ENCODE peak calls at places on chromosomes 6 and 20, in four cellular contexts. H is choroid plexus epithelial cell, S is fibroblast of pulmonary artery, I is adrenal gland. Z is an unnamed sample.

GRCh38 chr6:1386310-1386709 is 3.1 kb upstream of the FOXF2 start:
- DNase-seq in I (no peak), S (no peak), H (no peak), Z (no peak)

GRCh38 chr6:156710479-156710878 is 66.7 kb upstream of the ARID1B start:
- DNase-seq in I (no peak), H (peak), S (no peak), Z (no peak)

GRCh38 chr20:31972481-31973386 is 4.8 kb downstream of the XKR7 start:
- DNase-seq in S (no peak), I (no peak), H (peak), Z (peak)

GRCh38 chr6:92706976-92707375 is 712.4 kb downstream of the EPHA7 start:
- DNase-seq in H (peak), S (no peak), I (no peak), Z (peak)

GRCh38 chr6:141321486-141322347 is 811.0 kb upstream of the GJE1 start:
- DNase-seq in H (peak), I (no peak), S (peak), Z (no peak)

GRCh38 chr6:33029297-33030184 is 20.1 kb upstream of the HLA-DOA start:
- DNase-seq in H (peak), S (peak), I (peak), Z (no peak)

GRCh38 chr6:142698751-142699150 is 246.2 kb downstream of the HIVEP2 start:
- DNase-seq in S (no peak), I (no peak), H (peak), Z (no peak)

GRCh38 chr6:167588920-167589614 is 237.6 kb upstream of the AFDN start:
- DNase-seq in H (no peak), I (no peak), S (no peak), Z (no peak)

GRCh38 chr6:161961796-161962195 is 687.9 kb upstream of the AGPAT4 start:
- DNase-seq in H (peak), S (no peak), I (no peak), Z (no peak)

GRCh38 chr6:55617272-55617671 is 38.3 kb upstream of the HMGCLL1 start:
- DNase-seq in S (peak), H (peak), I (no peak), Z (no peak)

GRCh38 chr6:24415753-24416152 is 13.0 kb downstream of the MRS2 start:
- DNase-seq in I (no peak), S (no peak), H (no peak), Z (no peak)

GRCh38 chr20:9966966-9967365 is 67.8 kb upstream of the ANKEF1 start:
- DNase-seq in I (no peak), S (peak), H (peak), Z (no peak)

GRCh38 chr6:80674669-80675068 is 568.2 kb downstream of the BCKDHB start:
- DNase-seq in H (no peak), I (no peak), S (no peak), Z (no peak)

GRCh38 chr6:12007915-12008286 is 4.2 kb upstream of the HIVEP1 start:
- DNase-seq in I (no peak), S (no peak), H (no peak), Z (no peak)

GRCh38 chr6:137923866-137924616 is 57.0 kb downstream of the TNFAIP3 start:
- DNase-seq in H (peak), S (peak), I (no peak), Z (no peak)

GRCh38 chr6:42441661-42442081 is 10.1 kb downstream of the TRERF1 start:
- DNase-seq in S (no peak), H (no peak), I (peak), Z (no peak)

GRCh38 chr6:21753571-21754108 is 160.1 kb downstream of the SOX4 start:
- DNase-seq in I (no peak), S (peak), H (peak), Z (no peak)

GRCh38 chr6:109484161-109484560 is 1.1 kb upstream of the ZBTB24 start:
- DNase-seq in H (no peak), S (no peak), I (no peak), Z (no peak)

GRCh38 chr6:35037289-35038038 is 103.7 kb downstream of the TCP11 start:
- DNase-seq in I (no peak), H (no peak), S (no peak), Z (no peak)

GRCh38 chr20:9617940-9618339 is 103.5 kb downstream of the LAMP5 start:
- DNase-seq in H (peak), S (peak), I (peak), Z (no peak)

GRCh38 chr6:157550114-157550989 is 169.4 kb downstream of the ZDHHC14 start:
- DNase-seq in H (no peak), S (no peak), I (no peak), Z (no peak)

GRCh38 chr6:107569456-107569855 is 79.5 kb downstream of the SOBP start:
- DNase-seq in I (no peak), H (no peak), S (no peak), Z (no peak)

GRCh38 chr6:105592329-105592728 is 189.4 kb upstream of the PREP start:
- DNase-seq in H (no peak), S (peak), I (peak), Z (no peak)

GRCh38 chr6:35368038-35368887 is 25.9 kb downstream of the PPARD start:
- DNase-seq in H (peak), I (no peak), S (peak), Z (no peak)

GRCh38 chr20:62354031-62354808 is 12.9 kb downstream of the LAMA5 start:
- DNase-seq in S (no peak), I (no peak), H (no peak), Z (no peak)

GRCh38 chr20:62350629-62351422 is 16.3 kb downstream of the LAMA5 start:
- DNase-seq in S (no peak), H (no peak), I (no peak), Z (no peak)

GRCh38 chr20:62351469-62352401 is 15.4 kb downstream of the LAMA5 start:
- DNase-seq in H (no peak), S (no peak), I (no peak), Z (no peak)

GRCh38 chr20:62353289-62354030 is 13.7 kb downstream of the LAMA5 start:
- DNase-seq in I (no peak), H (no peak), S (no peak), Z (no peak)

DNA sequence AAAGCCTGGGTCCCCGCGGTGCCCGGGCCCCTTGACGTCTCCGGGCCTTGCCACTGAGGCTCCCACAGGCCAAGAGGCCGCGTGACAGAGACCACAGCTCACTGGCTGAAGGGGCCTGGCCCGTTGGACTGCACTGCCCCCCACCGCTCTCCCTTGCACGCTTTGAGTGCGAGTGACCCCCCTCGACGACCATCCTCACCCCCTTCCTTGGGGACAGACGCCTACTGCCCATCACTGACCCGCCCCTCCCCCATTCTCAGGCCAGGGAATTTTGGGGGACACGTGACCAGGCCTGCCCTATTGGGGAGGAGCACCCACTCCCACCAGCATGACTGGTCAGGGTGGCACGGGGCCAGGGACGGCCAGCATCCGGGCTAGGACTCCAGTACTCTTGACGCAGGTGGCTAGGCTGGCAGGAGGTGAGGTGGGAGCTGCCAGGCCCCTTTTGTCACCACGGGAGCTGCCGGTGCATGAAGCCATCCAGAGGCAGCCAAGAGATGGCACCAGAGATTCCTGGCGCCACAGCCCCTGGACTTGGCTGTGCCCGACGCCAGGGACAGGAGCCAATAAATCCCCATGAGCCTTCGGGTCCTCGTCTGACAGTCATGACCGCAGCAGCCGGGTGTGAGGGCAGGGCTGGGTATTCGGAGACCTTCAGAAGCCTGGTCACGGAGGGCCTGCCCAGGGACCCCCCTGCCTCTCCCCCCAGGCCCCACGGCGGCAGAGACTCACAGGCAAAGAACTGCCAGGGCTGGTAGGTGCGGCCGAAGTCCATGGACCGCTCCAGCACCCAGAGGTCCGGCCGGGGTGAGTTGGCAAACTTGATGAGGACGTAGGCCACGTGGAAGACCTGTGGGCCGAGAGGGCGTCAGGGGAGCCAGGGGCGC is 14.5 kb downstream of the LAMA5 start:
- DNase-seq in S (no peak), I (peak), H (no peak), Z (no peak)
- H3K4me3 ChIP-seq in S (no peak), I (no peak), H (no peak), Z (no peak)

GRCh38 chr6:81766482-81767069 is 14.1 kb upstream of the TENT5A start:
- DNase-seq in H (peak), S (peak), I (no peak), Z (peak)
- H3K4me3 ChIP-seq in H (no peak), S (no peak), I (no peak), Z (no peak)

GRCh38 chr6:125217369-125217768 is 63.8 kb downstream of the TPD52L1 start:
- DNase-seq in I (no peak), S (no peak), H (no peak), Z (no peak)

GRCh38 chr6:125216015-125216414 is 62.4 kb downstream of the TPD52L1 start:
- DNase-seq in I (no peak), H (no peak), S (no peak), Z (no peak)

GRCh38 chr6:125212377-125212776 is 58.8 kb downstream of the TPD52L1 start:
- DNase-seq in I (no peak), H (no peak), S (no peak), Z (no peak)

GRCh38 chr6:125213936-125214335 is 60.4 kb downstream of the TPD52L1 start:
- DNase-seq in I (no peak), S (no peak), H (no peak), Z (no peak)

DNA sequence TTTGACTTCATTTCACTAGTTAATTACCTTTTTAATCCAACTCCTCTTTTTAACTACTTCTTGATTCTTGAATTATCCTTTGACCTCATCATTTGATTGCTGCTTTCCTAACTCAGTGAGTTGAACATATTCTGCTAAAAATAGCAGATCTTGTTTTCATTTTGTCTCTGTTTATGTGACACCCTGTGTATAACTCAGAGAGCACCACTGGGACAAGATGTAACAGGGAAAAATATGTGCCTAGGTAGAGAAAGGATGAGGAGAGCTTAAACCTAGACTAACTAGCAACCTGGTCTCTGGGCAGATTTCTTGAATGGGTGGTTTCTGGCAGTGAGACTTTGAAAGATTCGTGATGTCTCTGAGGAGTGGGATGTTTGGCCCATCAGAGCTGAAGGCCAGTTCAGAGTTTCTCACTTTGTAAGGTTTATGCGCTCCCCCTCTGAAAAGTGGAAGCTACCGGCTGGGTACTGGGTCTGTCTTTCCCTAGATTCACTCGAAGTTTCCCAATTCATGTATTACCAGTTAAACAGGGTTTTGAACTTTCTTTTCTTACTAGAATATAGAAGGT is 61.8 kb downstream of the TPD52L1 start:
- DNase-seq in H (no peak), I (no peak), S (no peak), Z (no peak)
- H3K4me3 ChIP-seq in H (no peak), I (no peak), S (no peak), Z (no peak)

GRCh38 chr6:27617700-27618689 is 145.1 kb upstream of the ZNF184 start:
- DNase-seq in S (peak), H (peak), I (no peak), Z (no peak)

GRCh38 chr6:27617046-27617687 is 144.3 kb upstream of the ZNF184 start:
- DNase-seq in I (no peak), S (peak), H (peak), Z (no peak)

GRCh38 chr6:27619436-27619835 is 146.5 kb upstream of the ZNF184 start:
- DNase-seq in I (no peak), H (no peak), S (no peak), Z (no peak)

GRCh38 chr6:27611451-27611850 is 138.5 kb upstream of the ZNF184 start:
- DNase-seq in I (no peak), H (no peak), S (no peak), Z (no peak)

DNA sequence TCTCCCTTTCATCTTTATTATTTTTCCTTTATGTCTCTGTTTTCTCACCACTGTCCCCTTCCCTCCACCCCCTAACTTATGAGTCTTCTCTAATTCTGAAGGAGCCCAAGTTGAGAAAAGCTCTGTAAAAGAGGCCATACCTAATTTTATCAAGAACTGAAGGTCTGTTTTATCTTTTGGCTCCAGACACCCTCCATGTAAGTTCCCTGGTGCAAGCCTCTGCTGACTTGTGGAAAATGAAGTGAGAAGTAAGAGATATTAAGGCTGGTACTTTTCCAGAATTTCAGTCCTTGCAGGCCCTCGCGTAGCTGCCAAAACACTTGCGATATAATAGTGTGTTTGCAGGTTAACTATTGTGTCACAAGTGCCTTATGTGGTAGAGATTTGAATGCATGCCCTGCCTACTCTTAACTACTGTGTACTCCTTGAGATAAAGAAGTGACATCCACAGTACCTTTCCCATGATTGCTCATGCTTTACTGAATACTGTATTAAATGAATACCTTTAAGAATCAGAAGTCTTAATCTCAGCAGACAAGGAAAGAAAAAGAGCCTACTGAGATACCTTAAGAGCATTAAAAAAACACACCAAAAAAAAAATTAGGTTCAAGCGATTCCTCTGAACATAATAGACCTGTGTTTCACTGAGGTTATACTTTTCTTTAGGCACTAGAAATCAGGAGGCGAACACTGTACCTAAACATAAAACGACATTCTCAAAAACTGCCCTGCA is 143.6 kb upstream of the ZNF184 start:
- DNase-seq in I (no peak), S (no peak), H (no peak), Z (no peak)
- H3K4me3 ChIP-seq in I (no peak), S (peak), H (peak), Z (no peak)

GRCh38 chr6:28880519-28880893 is 43.3 kb downstream of the TRIM27 start:
- DNase-seq in I (no peak), S (no peak), H (no peak), Z (no peak)
- H3K4me3 ChIP-seq in I (no peak), S (peak), H (peak), Z (peak)

GRCh38 chr20:34216382-34216742 is 24.9 kb upstream of the ASIP start:
- DNase-seq in S (no peak), I (no peak), H (no peak), Z (no peak)

GRCh38 chr20:34220581-34220980 is 20.6 kb upstream of the ASIP start:
- DNase-seq in H (peak), I (no peak), S (peak), Z (no peak)

GRCh38 chr20:34211591-34211990 is 29.6 kb upstream of the ASIP start:
- DNase-seq in S (no peak), H (peak), I (no peak), Z (no peak)

GRCh38 chr20:34213213-34213612 is 28.0 kb upstream of the ASIP start:
- DNase-seq in S (no peak), I (no peak), H (no peak), Z (no peak)

DNA sequence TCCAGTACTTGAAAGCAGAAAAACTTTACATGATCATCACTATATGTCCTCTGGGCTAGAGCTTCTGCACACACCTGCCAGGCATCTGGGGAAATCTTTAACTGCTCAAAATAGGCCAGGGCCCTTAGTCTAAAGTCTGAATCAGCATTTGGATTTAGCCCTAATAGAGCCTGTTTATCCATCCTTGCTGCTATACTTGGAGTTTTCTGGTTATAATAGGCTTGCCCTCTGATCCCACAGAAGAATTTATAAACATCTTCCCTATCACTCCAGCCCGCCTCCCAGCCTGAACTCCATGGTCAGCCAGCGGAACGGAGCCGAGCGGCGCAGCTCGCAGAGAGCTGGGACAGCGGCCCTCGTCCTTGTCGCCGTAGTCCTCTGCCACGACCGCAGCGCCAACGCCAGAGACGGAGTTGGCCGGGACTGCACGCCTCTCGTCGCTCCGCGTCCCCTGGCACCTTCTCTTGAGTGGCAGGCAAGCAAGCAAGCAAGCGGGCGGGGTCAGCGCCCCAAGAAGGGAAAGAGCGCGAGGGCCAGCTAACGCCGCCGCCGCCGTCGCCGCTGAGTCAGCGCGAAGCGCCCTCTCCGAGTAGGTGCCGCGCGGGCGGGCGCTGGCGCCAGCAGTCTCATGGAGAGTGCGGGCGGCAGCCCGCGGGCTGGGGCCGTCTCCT is 25.4 kb upstream of the ASIP start:
- DNase-seq in S (peak), I (peak), H (peak), Z (peak)
- H3K4me3 ChIP-seq in S (peak), I (no peak), H (peak), Z (peak)

GRCh38 chr6:47221565-47221964 is 88.1 kb downstream of the TNFRSF21 start:
- DNase-seq in H (no peak), I (no peak), S (no peak), Z (no peak)
- H3K4me3 ChIP-seq in H (no peak), I (no peak), S (no peak), Z (no peak)

Z was measured in kidney epithelial cell.